ENCODE peak calls at places on chromosomes 11 and 22, in four cellular contexts. T is dorsolateral prefrontal cortex; Z is transverse colon; O is activated effector memory CD4-positive, alpha-beta T cell treated with anti-CD3 and anti-CD28 coated beads, Interleukin-2, amount 50 U/mL, for 16 hours. X is an unnamed sample.

GRCh38 chr11:18836415-18836814 is 44.8 kb upstream of the PTPN5 start:
- DNase-seq in T (no peak), Z (no peak), O (no peak), X (no peak)

GRCh38 chr11:2791521-2792375 is 92.0 kb upstream of the KCNQ1OT1 start:
- DNase-seq in T (peak), Z (peak), O (peak), X (no peak)

GRCh38 chr11:33645686-33646085 is 54.9 kb downstream of the C11orf91 start:
- DNase-seq in T (no peak), Z (no peak), O (no peak), X (no peak)

GRCh38 chr22:20432244-20432686 is 5.4 kb downstream of the SCARF2 start:
- DNase-seq in T (no peak), Z (no peak), O (no peak), X (no peak)

GRCh38 chr22:32574397-32574796 is 99.8 kb downstream of the FBXO7 start:
- DNase-seq in T (no peak), Z (no peak), O (no peak), X (peak)

GRCh38 chr11:69048056-69048717 is 545 bp upstream of the TPCN2 start:
- DNase-seq in T (no peak), Z (no peak), O (no peak), X (no peak)

GRCh38 chr11:44708063-44708462 is 18.7 kb upstream of the TSPAN18 start:
- DNase-seq in T (no peak), Z (no peak), O (no peak), X (no peak)

GRCh38 chr11:93529707-93530467 is 13.3 kb downstream of the SMCO4 start:
- DNase-seq in T (no peak), Z (no peak), O (no peak), X (no peak)

GRCh38 chr22:42869888-42870480 is 12.9 kb upstream of the ARFGAP3 start:
- DNase-seq in T (no peak), Z (no peak), O (no peak), X (no peak)

GRCh38 chr22:35308480-35308945 is 8.8 kb downstream of the TOM1 start:
- DNase-seq in T (no peak), Z (no peak), O (peak), X (no peak)

GRCh38 chr11:120801801-120802689 is 221.9 kb upstream of the TBCEL start:
- DNase-seq in T (peak), Z (peak), O (peak), X (peak)

GRCh38 chr11:113562981-113563461 is 87.8 kb upstream of the DRD2 start:
- DNase-seq in T (no peak), Z (no peak), O (no peak), X (no peak)

GRCh38 chr11:114379394-114380069 is 20.8 kb downstream of the C11orf71 start:
- DNase-seq in T (no peak), Z (no peak), O (no peak), X (no peak)

GRCh38 chr22:40065981-40066380 is 71.2 kb downstream of the FAM83F start:
- DNase-seq in T (no peak), Z (no peak), O (no peak), X (no peak)

GRCh38 chr11:1839204-1839923 is 583 bp downstream of the TNNI2 start:
- DNase-seq in T (no peak), Z (no peak), O (no peak), X (no peak)

GRCh38 chr22:48068323-48068722 is 1305.9 kb downstream of the TBC1D22A start:
- DNase-seq in T (no peak), Z (no peak), O (no peak), X (no peak)

GRCh38 chr11:101129203-101129943 is at the start of gene PGR:
- DNase-seq in T (no peak), Z (peak), O (no peak), X (no peak)